ENCODE peak calls at places on chromosomes 4 and X, in six cellular contexts. One of them, this sample, is unnamed.

GRCh38 chrX:74449937-74450330 is 28.6 kb downstream of the SLC16A2 start:
- DNase-seq in stomach: no peak
- DNase-seq in heart left ventricle: no peak
- DNase-seq in transverse colon: no peak
- DNase-seq in IMR-90: peak; percentile 68
- DNase-seq in vagina: no peak
- DNase-seq in this sample: no peak

GRCh38 chrX:43860646-43861370 is 21.4 kb downstream of the MAOB start:
- DNase-seq in heart left ventricle: no peak
- DNase-seq in transverse colon: no peak
- DNase-seq in IMR-90: peak; percentile 1
- DNase-seq in stomach: no peak
- DNase-seq in vagina: no peak
- DNase-seq in this sample: peak; percentile 38

GRCh38 chrX:51334276-51334675 is 1.7 kb downstream of the NUDT10 start:
- DNase-seq in heart left ventricle: no peak
- DNase-seq in IMR-90: no peak
- DNase-seq in stomach: no peak
- DNase-seq in vagina: no peak
- DNase-seq in transverse colon: no peak
- DNase-seq in this sample: no peak

GRCh38 chrX:56764975-56765791 is 36.1 kb downstream of the NBDY start:
- DNase-seq in transverse colon: peak; percentile 8
- DNase-seq in IMR-90: no peak
- DNase-seq in heart left ventricle: no peak
- DNase-seq in vagina: peak; percentile 88
- DNase-seq in stomach: no peak
- DNase-seq in this sample: no peak

GRCh38 chr4:88591787-88592599 is at the start of gene HERC3:
- DNase-seq in stomach: peak; percentile 94
- DNase-seq in vagina: peak; percentile 94
- DNase-seq in IMR-90: peak; percentile 80
- DNase-seq in heart left ventricle: peak; percentile 94
- DNase-seq in transverse colon: peak; percentile 94
- DNase-seq in this sample: peak; percentile 86

GRCh38 chr4:165631208-165631894 is 241.7 kb upstream of the TLL1 start:
- DNase-seq in IMR-90: no peak
- DNase-seq in transverse colon: no peak
- DNase-seq in heart left ventricle: peak; percentile 42
- DNase-seq in vagina: no peak
- DNase-seq in stomach: no peak
- DNase-seq in this sample: no peak

GRCh38 chr4:5165419-5166369 is 114.4 kb downstream of the STK32B start:
- DNase-seq in heart left ventricle: no peak
- DNase-seq in transverse colon: no peak
- DNase-seq in IMR-90: peak; percentile 64
- DNase-seq in stomach: no peak
- DNase-seq in vagina: no peak
- DNase-seq in this sample: no peak

GRCh38 chrX:69021095-69021494 is 144.2 kb downstream of the PJA1 start:
- DNase-seq in stomach: no peak
- DNase-seq in IMR-90: no peak
- DNase-seq in transverse colon: no peak
- DNase-seq in heart left ventricle: no peak
- DNase-seq in vagina: peak; percentile 70
- DNase-seq in this sample: no peak

GRCh38 chr4:82398263-82398662 is 24.5 kb upstream of the HNRNPD start:
- DNase-seq in transverse colon: no peak
- DNase-seq in stomach: no peak
- DNase-seq in IMR-90: no peak
- DNase-seq in heart left ventricle: no peak
- DNase-seq in vagina: no peak
- DNase-seq in this sample: no peak

GRCh38 chr4:3661989-3662388 is 104.2 kb upstream of the ADRA2C start:
- DNase-seq in transverse colon: no peak
- DNase-seq in stomach: no peak
- DNase-seq in vagina: no peak
- DNase-seq in IMR-90: no peak
- DNase-seq in heart left ventricle: no peak
- DNase-seq in this sample: no peak

GRCh38 chr4:164876680-164877324 is at the start of gene APELA:
- DNase-seq in transverse colon: no peak
- DNase-seq in vagina: no peak
- DNase-seq in stomach: no peak
- DNase-seq in heart left ventricle: no peak
- DNase-seq in IMR-90: no peak
- DNase-seq in this sample: no peak

GRCh38 chrX:352582-353314 is 34.0 kb downstream of the PPP2R3B start:
- DNase-seq in transverse colon: no peak
- DNase-seq in vagina: no peak
- DNase-seq in IMR-90: no peak
- DNase-seq in heart left ventricle: peak; percentile 19
- DNase-seq in stomach: no peak
- DNase-seq in this sample: no peak

GRCh38 chr4:1300466-1301455 is 11.1 kb downstream of the MAEA start:
- DNase-seq in transverse colon: peak; percentile 54
- DNase-seq in IMR-90: peak; percentile 76
- DNase-seq in vagina: no peak
- DNase-seq in heart left ventricle: peak; percentile 64
- DNase-seq in stomach: peak; percentile 53
- DNase-seq in this sample: no peak

GRCh38 chrX:7828594-7828993 is 14.4 kb upstream of the VCX start:
- DNase-seq in stomach: no peak
- DNase-seq in heart left ventricle: no peak
- DNase-seq in vagina: no peak
- DNase-seq in transverse colon: no peak
- DNase-seq in IMR-90: no peak
- DNase-seq in this sample: no peak

GRCh38 chrX:110671068-110671803 is 124.4 kb downstream of the CHRDL1 start:
- DNase-seq in IMR-90: no peak
- DNase-seq in stomach: no peak
- DNase-seq in transverse colon: no peak
- DNase-seq in heart left ventricle: no peak
- DNase-seq in vagina: no peak
- DNase-seq in this sample: no peak

GRCh38 chrX:3346436-3347329 is at the start of gene MXRA5:
- DNase-seq in heart left ventricle: peak; percentile 35
- DNase-seq in vagina: no peak
- DNase-seq in stomach: no peak
- DNase-seq in transverse colon: no peak
- DNase-seq in IMR-90: peak; percentile 11
- DNase-seq in this sample: no peak

GRCh38 chr4:138576684-138577083 is 334.5 kb upstream of the SLC7A11 start:
- DNase-seq in stomach: no peak
- DNase-seq in transverse colon: no peak
- DNase-seq in vagina: no peak
- DNase-seq in heart left ventricle: no peak
- DNase-seq in IMR-90: peak; percentile 68
- DNase-seq in this sample: no peak

GRCh38 chr4:145170209-145170608 is 10.2 kb downstream of the OTUD4 start:
- DNase-seq in stomach: no peak
- DNase-seq in transverse colon: no peak
- DNase-seq in vagina: no peak
- DNase-seq in IMR-90: peak; percentile 11
- DNase-seq in heart left ventricle: no peak
- DNase-seq in this sample: no peak

GRCh38 chrX:23752740-23753435 is 9.8 kb upstream of the ACOT9 start:
- DNase-seq in heart left ventricle: no peak
- DNase-seq in transverse colon: no peak
- DNase-seq in stomach: no peak
- DNase-seq in IMR-90: peak; percentile 62
- DNase-seq in vagina: no peak
- DNase-seq in this sample: no peak

GRCh38 chrX:100447563-100448397 is 37.7 kb upstream of the PCDH19 start:
- DNase-seq in transverse colon: peak; percentile 38
- DNase-seq in heart left ventricle: peak; percentile 52
- DNase-seq in IMR-90: peak; percentile 1
- DNase-seq in vagina: no peak
- DNase-seq in stomach: no peak
- DNase-seq in this sample: no peak
- H3K4me3 ChIP-seq in transverse colon: no peak overlapping the region
- H3K4me3 ChIP-seq in heart left ventricle: peak overlapping the region; percentile 49
- H3K4me3 ChIP-seq in IMR-90: no peak overlapping the region
- H3K4me3 ChIP-seq in vagina: peak overlapping the region; percentile 4
- H3K4me3 ChIP-seq in stomach: no peak overlapping the region
- H3K4me3 ChIP-seq in this sample: peak overlapping the region; percentile 17

DNA sequence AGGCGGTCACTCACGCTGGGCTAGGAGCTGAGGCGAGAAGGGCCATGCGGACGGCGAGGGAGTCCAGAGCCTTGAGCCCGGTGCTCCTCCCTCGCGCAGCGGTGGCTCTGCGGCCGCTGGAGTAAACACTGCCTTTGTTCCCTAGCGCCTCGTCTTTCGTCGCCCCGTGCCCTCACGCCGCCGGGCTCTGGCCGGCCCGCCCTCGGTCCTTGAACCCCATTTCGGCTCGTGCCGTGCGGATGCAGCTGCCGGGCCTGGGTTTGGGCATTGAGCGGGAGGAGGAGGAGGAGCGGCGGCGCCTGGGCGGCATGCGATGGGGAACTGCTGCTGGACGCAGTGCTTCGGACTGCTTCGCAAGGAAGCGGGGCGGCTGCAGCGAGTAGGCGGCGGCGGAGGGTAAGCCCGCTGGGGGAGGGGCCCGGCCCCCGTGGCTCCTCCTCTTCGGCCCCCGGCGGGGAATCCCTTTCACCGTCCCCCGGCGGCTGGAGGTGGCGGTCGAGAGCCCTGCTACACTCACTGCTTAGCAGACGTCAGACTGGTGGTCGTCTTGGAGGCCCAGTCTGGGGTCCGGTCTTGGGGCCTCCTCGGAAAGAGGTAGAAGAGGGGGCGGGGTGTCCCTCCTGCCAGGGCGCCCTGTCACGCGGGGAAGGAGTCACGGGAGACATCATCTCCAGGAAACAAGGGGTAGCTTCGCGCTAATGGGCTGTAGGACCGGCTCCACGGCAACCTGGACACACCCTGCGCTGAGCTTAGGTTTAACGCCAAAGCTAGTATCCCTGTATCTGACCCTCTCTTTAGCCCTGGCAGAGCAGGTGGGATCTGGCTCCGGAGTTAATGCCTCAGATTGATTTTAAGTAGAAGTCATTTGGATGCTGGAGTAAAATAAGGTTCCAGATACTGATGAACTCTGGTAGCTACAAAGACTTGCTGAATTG is at the start of gene AP1AR:
- DNase-seq in IMR-90: peak; percentile 64
- DNase-seq in vagina: peak; percentile 93
- DNase-seq in transverse colon: peak; percentile 89
- DNase-seq in heart left ventricle: peak; percentile 86
- DNase-seq in stomach: peak; percentile 78
- DNase-seq in this sample: peak; percentile 80
- TF ChIP-seq POLR2A in IMR-90: peak; percentile 81
- TF ChIP-seq POLR2A in vagina: peak; percentile 69
- TF ChIP-seq POLR2A in transverse colon: peak; percentile 97
- TF ChIP-seq POLR2A in heart left ventricle: no peak
- TF ChIP-seq POLR2A in stomach: no peak
- TF ChIP-seq POLR2A in this sample: peak; percentile 10

GRCh38 chr4:7911044-7911578 is 28.6 kb downstream of the AFAP1 start:
- DNase-seq in transverse colon: no peak
- DNase-seq in heart left ventricle: peak; percentile 45
- DNase-seq in IMR-90: peak; percentile 95
- DNase-seq in stomach: no peak
- DNase-seq in vagina: no peak
- DNase-seq in this sample: no peak

GRCh38 chr4:7909966-7910720 is 29.5 kb downstream of the AFAP1 start:
- DNase-seq in heart left ventricle: no peak
- DNase-seq in transverse colon: no peak
- DNase-seq in stomach: no peak
- DNase-seq in vagina: no peak
- DNase-seq in IMR-90: peak; percentile 65
- DNase-seq in this sample: no peak

GRCh38 chr4:7909463-7909862 is 30.2 kb downstream of the AFAP1 start:
- DNase-seq in transverse colon: no peak
- DNase-seq in stomach: no peak
- DNase-seq in IMR-90: no peak
- DNase-seq in vagina: no peak
- DNase-seq in heart left ventricle: no peak
- DNase-seq in this sample: no peak

GRCh38 chr4:7908668-7909067 is 31.0 kb downstream of the AFAP1 start:
- DNase-seq in heart left ventricle: no peak
- DNase-seq in transverse colon: no peak
- DNase-seq in vagina: no peak
- DNase-seq in stomach: no peak
- DNase-seq in IMR-90: no peak
- DNase-seq in this sample: no peak

GRCh38 chr4:7910721-7911015 is 29.0 kb downstream of the AFAP1 start:
- DNase-seq in heart left ventricle: no peak
- DNase-seq in IMR-90: no peak
- DNase-seq in stomach: no peak
- DNase-seq in vagina: no peak
- DNase-seq in transverse colon: no peak
- DNase-seq in this sample: no peak
- H3K4me1 ChIP-seq in heart left ventricle: no peaks in the 10 kb centered on the region
- H3K4me1 ChIP-seq in IMR-90: peaks cover 36% of the 10 kb centered on the region
- H3K4me1 ChIP-seq in stomach: peaks cover 64% of the 10 kb centered on the region
- H3K4me1 ChIP-seq in vagina: peaks cover 69% of the 10 kb centered on the region
- H3K4me1 ChIP-seq in transverse colon: peaks cover 8% of the 10 kb centered on the region
- H3K4me1 ChIP-seq in this sample: no peaks in the 10 kb centered on the region

GRCh38 chr4:119132306-119132705 is 3.3 kb upstream of the MYOZ2 start:
- DNase-seq in heart left ventricle: no peak
- DNase-seq in vagina: no peak
- DNase-seq in transverse colon: no peak
- DNase-seq in stomach: no peak
- DNase-seq in IMR-90: peak; percentile 28
- DNase-seq in this sample: no peak
- H3K4me3 ChIP-seq in heart left ventricle: no peak overlapping the region
- H3K4me3 ChIP-seq in vagina: no peak overlapping the region
- H3K4me3 ChIP-seq in transverse colon: no peak overlapping the region
- H3K4me3 ChIP-seq in stomach: no peak overlapping the region
- H3K4me3 ChIP-seq in IMR-90: no peak overlapping the region
- H3K4me3 ChIP-seq in this sample: no peak overlapping the region

DNA sequence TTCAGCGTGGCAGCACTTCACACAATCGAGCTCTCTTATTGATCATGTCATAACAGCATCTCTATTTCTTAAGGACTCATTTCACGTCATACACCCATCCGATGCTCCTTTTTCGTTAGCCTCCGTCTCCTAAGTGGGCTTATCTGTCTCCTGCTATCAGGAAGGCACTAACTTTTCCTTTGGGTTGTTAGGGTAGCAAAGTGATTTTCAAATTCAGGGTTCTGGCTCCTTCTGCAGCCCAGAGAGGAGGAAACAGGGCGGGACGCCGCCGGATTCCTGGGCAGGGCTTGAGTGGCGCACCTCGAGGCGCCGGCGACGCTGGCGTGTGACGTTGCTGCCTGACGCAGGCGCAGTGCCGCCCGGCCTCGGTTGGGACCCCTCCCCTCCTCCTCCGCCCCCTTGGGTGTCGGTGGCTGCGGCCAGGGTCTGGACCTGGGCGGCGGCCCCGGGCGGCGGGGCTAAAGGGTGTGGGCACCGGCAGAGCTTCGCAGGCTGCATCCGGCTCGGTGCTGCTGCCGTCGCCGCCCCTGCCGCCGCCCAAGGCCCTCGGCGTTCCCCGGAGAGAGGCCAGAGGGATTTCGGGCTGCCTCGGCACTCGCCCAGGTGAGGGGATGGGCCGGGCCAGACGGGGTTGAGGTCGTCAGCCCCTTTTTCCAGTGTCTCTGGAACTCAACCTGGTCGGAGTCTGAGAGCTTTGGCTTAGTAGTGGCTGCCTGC is at the start of gene BLTP1:
- DNase-seq in IMR-90: peak; percentile 75
- DNase-seq in transverse colon: peak; percentile 93
- DNase-seq in vagina: peak; percentile 88
- DNase-seq in stomach: peak; percentile 90
- DNase-seq in heart left ventricle: peak; percentile 92
- DNase-seq in this sample: peak; percentile 80
- TF ChIP-seq POLR2A in IMR-90: no peak
- TF ChIP-seq POLR2A in transverse colon: peak; percentile 70
- TF ChIP-seq POLR2A in vagina: peak; percentile 67
- TF ChIP-seq POLR2A in stomach: no peak
- TF ChIP-seq POLR2A in heart left ventricle: no peak
- TF ChIP-seq POLR2A in this sample: no peak

GRCh38 chr4:147799986-147800555 is 68.2 kb downstream of the ARHGAP10 start:
- DNase-seq in heart left ventricle: no peak
- DNase-seq in vagina: no peak
- DNase-seq in transverse colon: no peak
- DNase-seq in stomach: no peak
- DNase-seq in IMR-90: no peak
- DNase-seq in this sample: no peak
- H3K4me1 ChIP-seq in heart left ventricle: peaks cover 2% of the 10 kb centered on the region
- H3K4me1 ChIP-seq in vagina: peaks cover 43% of the 10 kb centered on the region
- H3K4me1 ChIP-seq in transverse colon: peaks cover 5% of the 10 kb centered on the region
- H3K4me1 ChIP-seq in stomach: peaks cover 41% of the 10 kb centered on the region
- H3K4me1 ChIP-seq in IMR-90: peaks cover 8% of the 10 kb centered on the region
- H3K4me1 ChIP-seq in this sample: no peaks in the 10 kb centered on the region